ENCODE peak calls at places on chromosomes 6 and 20, in five cellular contexts. One of them, this sample, is unnamed.

GRCh38 chr6:18245079-18245478 is 19.3 kb downstream of the DEK start:
- DNase-seq in GM23248: no peak
- DNase-seq in esophagus squamous epithelium: no peak
- DNase-seq in psoas muscle: no peak
- DNase-seq in tibial artery: no peak
- DNase-seq in this sample: no peak

GRCh38 chr6:64920257-64920656 is 786.8 kb downstream of the EYS start:
- DNase-seq in esophagus squamous epithelium: no peak
- DNase-seq in psoas muscle: no peak
- DNase-seq in tibial artery: no peak
- DNase-seq in GM23248: no peak
- DNase-seq in this sample: no peak

GRCh38 chr6:53833147-53833546 is 38.3 kb downstream of the LRRC1 start:
- DNase-seq in esophagus squamous epithelium: no peak
- DNase-seq in GM23248: peak; percentile 11
- DNase-seq in psoas muscle: no peak
- DNase-seq in tibial artery: no peak
- DNase-seq in this sample: no peak

GRCh38 chr20:12947691-12948090 is 61.1 kb upstream of the SPTLC3 start:
- DNase-seq in GM23248: no peak
- DNase-seq in tibial artery: no peak
- DNase-seq in esophagus squamous epithelium: no peak
- DNase-seq in psoas muscle: no peak
- DNase-seq in this sample: no peak

GRCh38 chr20:57780398-57780797 is 70.6 kb upstream of the PMEPA1 start:
- DNase-seq in psoas muscle: no peak
- DNase-seq in GM23248: no peak
- DNase-seq in tibial artery: no peak
- DNase-seq in esophagus squamous epithelium: no peak
- DNase-seq in this sample: no peak

GRCh38 chr6:146905313-146905712 is 298.9 kb upstream of the STXBP5 start:
- DNase-seq in esophagus squamous epithelium: no peak
- DNase-seq in GM23248: peak; percentile 85
- DNase-seq in psoas muscle: no peak
- DNase-seq in tibial artery: no peak
- DNase-seq in this sample: no peak

GRCh38 chr6:41967312-41968287 is 26.0 kb upstream of the CCND3 start:
- DNase-seq in psoas muscle: no peak
- DNase-seq in esophagus squamous epithelium: no peak
- DNase-seq in GM23248: peak; percentile 71
- DNase-seq in tibial artery: peak; percentile 12
- DNase-seq in this sample: no peak

GRCh38 chr6:55299285-55299684 is 28.0 kb upstream of the GFRAL start:
- DNase-seq in psoas muscle: no peak
- DNase-seq in GM23248: no peak
- DNase-seq in tibial artery: no peak
- DNase-seq in esophagus squamous epithelium: no peak
- DNase-seq in this sample: no peak

GRCh38 chr20:58388882-58389323 is at the start of gene VAPB:
- DNase-seq in tibial artery: peak; percentile 97
- DNase-seq in psoas muscle: peak; percentile 98
- DNase-seq in esophagus squamous epithelium: peak; percentile 68
- DNase-seq in GM23248: peak; percentile 99
- DNase-seq in this sample: peak; percentile 98

GRCh38 chr6:111423960-111424846 is 58.8 kb downstream of the REV3L start:
- DNase-seq in esophagus squamous epithelium: no peak
- DNase-seq in psoas muscle: no peak
- DNase-seq in GM23248: peak; percentile 21
- DNase-seq in tibial artery: no peak
- DNase-seq in this sample: no peak

GRCh38 chr20:38726849-38727601 is 2.7 kb downstream of the SLC32A1 start:
- DNase-seq in tibial artery: no peak
- DNase-seq in esophagus squamous epithelium: no peak
- DNase-seq in GM23248: peak; percentile 46
- DNase-seq in psoas muscle: no peak
- DNase-seq in this sample: no peak

GRCh38 chr6:42046491-42047219 is 3.7 kb upstream of the TAF8 start:
- DNase-seq in GM23248: peak; percentile 13
- DNase-seq in esophagus squamous epithelium: no peak
- DNase-seq in psoas muscle: no peak
- DNase-seq in tibial artery: peak; percentile 65
- DNase-seq in this sample: peak; percentile 55

GRCh38 chr20:3572151-3572550 is 91.0 kb downstream of the GFRA4 start:
- DNase-seq in psoas muscle: no peak
- DNase-seq in esophagus squamous epithelium: no peak
- DNase-seq in GM23248: peak; percentile 52
- DNase-seq in tibial artery: no peak
- DNase-seq in this sample: no peak

GRCh38 chr6:139547082-139547776 is 172.8 kb upstream of the CITED2 start:
- DNase-seq in tibial artery: no peak
- DNase-seq in GM23248: peak; percentile 43
- DNase-seq in esophagus squamous epithelium: no peak
- DNase-seq in psoas muscle: no peak
- DNase-seq in this sample: no peak
- H3K4me1 ChIP-seq in tibial artery: peaks cover 27% of the 10 kb centered on the region
- H3K4me1 ChIP-seq in GM23248: peaks cover 19% of the 10 kb centered on the region
- H3K4me1 ChIP-seq in esophagus squamous epithelium: peaks cover 50% of the 10 kb centered on the region
- H3K4me1 ChIP-seq in psoas muscle: peaks cover 6% of the 10 kb centered on the region
- H3K4me1 ChIP-seq in this sample: peaks cover 25% of the 10 kb centered on the region

GRCh38 chr6:125153541-125154183 is at the start of gene TPD52L1:
- DNase-seq in tibial artery: peak; percentile 92
- DNase-seq in GM23248: peak; percentile 76
- DNase-seq in psoas muscle: peak; percentile 95
- DNase-seq in esophagus squamous epithelium: no peak
- DNase-seq in this sample: peak; percentile 91
- H3K4me3 ChIP-seq in tibial artery: peak within 1 kb of the TSS; percentile 61
- H3K4me3 ChIP-seq in GM23248: peak within 1 kb of the TSS; percentile 71
- H3K4me3 ChIP-seq in psoas muscle: peak within 1 kb of the TSS; percentile 78
- H3K4me3 ChIP-seq in esophagus squamous epithelium: peak within 1 kb of the TSS; percentile 75
- H3K4me3 ChIP-seq in this sample: peak within 1 kb of the TSS; percentile 73

DNA sequence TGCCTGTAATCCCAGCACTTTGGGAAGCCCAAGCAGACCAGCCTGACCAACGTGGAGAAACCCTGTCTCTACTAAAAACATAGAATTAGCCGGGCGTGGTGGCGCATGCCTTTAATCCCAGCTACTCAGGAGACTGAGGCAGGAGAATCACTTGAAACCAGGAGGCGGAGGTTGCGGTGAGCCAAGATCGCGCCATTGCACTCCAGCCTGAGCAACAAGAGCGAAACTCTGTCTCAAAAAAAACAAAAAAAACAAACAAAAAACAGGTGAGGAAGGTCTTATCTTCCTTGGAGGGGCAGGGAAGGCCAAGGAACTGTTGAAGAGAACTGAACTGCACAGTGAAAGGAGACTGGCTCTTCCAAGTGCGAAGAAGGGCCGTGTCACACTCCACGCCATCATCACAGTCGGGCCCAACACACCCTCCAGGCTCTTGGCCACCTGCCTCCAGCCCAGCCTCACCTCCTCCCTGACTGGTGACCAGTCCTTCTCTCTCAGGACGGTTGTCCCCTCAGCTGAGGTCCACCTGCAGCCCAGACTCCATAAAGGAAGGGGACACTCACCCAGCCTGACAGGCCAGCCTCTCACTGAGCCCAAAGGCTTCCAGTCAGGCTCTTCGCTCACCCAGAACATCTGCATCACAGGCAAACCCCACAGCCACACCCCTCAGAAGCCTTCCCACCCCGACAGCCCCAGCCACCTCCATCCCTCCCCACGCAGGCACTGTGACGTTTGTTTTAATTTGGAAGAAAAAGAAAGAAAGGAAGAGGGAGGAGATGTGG is 4.1 kb downstream of the ZC3H12D start:
- DNase-seq in GM23248: no peak
- DNase-seq in tibial artery: no peak
- DNase-seq in esophagus squamous epithelium: no peak
- DNase-seq in psoas muscle: no peak
- DNase-seq in this sample: no peak
- H3K4me1 ChIP-seq in GM23248: peaks cover 13% of the 10 kb centered on the region
- H3K4me1 ChIP-seq in tibial artery: peaks cover 7% of the 10 kb centered on the region
- H3K4me1 ChIP-seq in esophagus squamous epithelium: peaks cover 33% of the 10 kb centered on the region
- H3K4me1 ChIP-seq in psoas muscle: peaks cover 14% of the 10 kb centered on the region
- H3K4me1 ChIP-seq in this sample: peaks cover 29% of the 10 kb centered on the region

GRCh38 chr6:165468361-165468760 is 159.0 kb upstream of the C6orf118 start:
- DNase-seq in tibial artery: no peak
- DNase-seq in esophagus squamous epithelium: no peak
- DNase-seq in psoas muscle: no peak
- DNase-seq in GM23248: no peak
- DNase-seq in this sample: no peak
- H3K4me3 ChIP-seq in tibial artery: no peak overlapping the region
- H3K4me3 ChIP-seq in esophagus squamous epithelium: no peak overlapping the region
- H3K4me3 ChIP-seq in psoas muscle: no peak overlapping the region
- H3K4me3 ChIP-seq in GM23248: no peak overlapping the region
- H3K4me3 ChIP-seq in this sample: no peak overlapping the region

This sample was measured in upper lobe of right lung.